ENCODE peak calls at places on chromosomes 11 and 22, in five cellular contexts. R, O, M, Y and T are unnamed samples.
A peak's percentile ranks its signal among the peaks of the same experiment; 100 is the strongest.

GRCh38 chr11:6332066-6332465 is 11.8 kb upstream of the CAVIN3 start:
- DNase-seq in R (no peak), O (no peak), M (no peak), Y (no peak), T (no peak)

GRCh38 chr11:25094085-25094802 is 597.4 kb downstream of the LUZP2 start:
- DNase-seq in R (no peak), O (no peak), M (no peak), Y (no peak), T (no peak)

GRCh38 chr11:63762662-63763505 is 5.7 kb downstream of the ZFTA start:
- DNase-seq in R (peak; percentile 56), O (no peak), M (peak; percentile 33), Y (no peak), T (no peak)

GRCh38 chr22:30196141-30196866 is 50.3 kb downstream of the LIF start:
- DNase-seq in R (peak; percentile 99), O (peak; percentile 82), M (peak; percentile 93), Y (peak; percentile 83), T (peak; percentile 100)

GRCh38 chr11:11078344-11078743 is 220.5 kb upstream of the ZBED5 start:
- DNase-seq in R (peak; percentile 46), O (no peak), M (peak; percentile 23), Y (no peak), T (no peak)

GRCh38 chr11:64569300-64569970 is 21.6 kb upstream of the SLC22A12 start:
- DNase-seq in R (no peak), O (no peak), M (no peak), Y (no peak), T (no peak)

GRCh38 chr11:27414644-27415043 is 51.6 kb upstream of the CCDC34 start:
- DNase-seq in R (no peak), O (no peak), M (no peak), Y (no peak), T (no peak)

GRCh38 chr11:47572715-47573255 is 6.0 kb downstream of the KBTBD4 start:
- DNase-seq in R (no peak), O (no peak), M (no peak), Y (no peak), T (no peak)

GRCh38 chr11:69928124-69928523 is 108.9 kb upstream of the FGF3 start:
- DNase-seq in R (no peak), O (no peak), M (no peak), Y (no peak), T (no peak)

GRCh38 chr11:73998846-73999575 is 9.9 kb downstream of the UCP3 start:
- DNase-seq in R (no peak), O (no peak), M (no peak), Y (no peak), T (no peak)

GRCh38 chr22:41197046-41197807 is 7.9 kb upstream of the L3MBTL2 start:
- DNase-seq in R (peak; percentile 84), O (peak; percentile 75), M (peak; percentile 59), Y (peak; percentile 68), T (no peak)

GRCh38 chr11:2664886-2665746 is 34.7 kb downstream of the KCNQ1OT1 start:
- DNase-seq in R (no peak), O (peak; percentile 2), M (no peak), Y (no peak), T (no peak)

GRCh38 chr11:110777765-110778164 is 65.5 kb upstream of the ARHGAP20 start:
- DNase-seq in R (peak; percentile 83), O (peak; percentile 62), M (peak; percentile 66), Y (no peak), T (no peak)

GRCh38 chr11:10382518-10382917 is 72.5 kb upstream of the AMPD3 start:
- DNase-seq in R (peak; percentile 36), O (no peak), M (peak; percentile 47), Y (no peak), T (no peak)

GRCh38 chr11:92865352-92865751 is 104.1 kb upstream of the MTNR1B start:
- DNase-seq in R (no peak), O (no peak), M (no peak), Y (no peak), T (no peak)

GRCh38 chr11:133905677-133906156 is 51.1 kb downstream of the IGSF9B start:
- DNase-seq in R (no peak), O (no peak), M (no peak), Y (no peak), T (no peak)

GRCh38 chr22:30398685-30399680 is 2.2 kb downstream of the SEC14L2 start:
- DNase-seq in R (no peak), O (peak; percentile 27), M (no peak), Y (no peak), T (no peak)

GRCh38 chr11:110314366-110315095 is 18.1 kb upstream of the RDX start:
- DNase-seq in R (no peak), O (no peak), M (no peak), Y (no peak), T (no peak)

GRCh38 chr11:42772886-42773285 is 538.9 kb upstream of the API5 start:
- DNase-seq in R (no peak), O (no peak), M (no peak), Y (no peak), T (no peak)

GRCh38 chr11:37177721-37178120 is 579.7 kb upstream of the RAG2 start:
- DNase-seq in R (no peak), O (no peak), M (peak; percentile 39), Y (no peak), T (no peak)

GRCh38 chr22:44179989-44180705 is 578 bp upstream of the PARVG start:
- DNase-seq in R (no peak), O (no peak), M (no peak), Y (no peak), T (no peak)
- H3K4me3 ChIP-seq in R (no peak overlapping the region), O (no peak overlapping the region), M (no peak overlapping the region), Y (no peak overlapping the region), T (no peak overlapping the region)

GRCh38 chr22:40043086-40043485 is 48.3 kb downstream of the FAM83F start:
- DNase-seq in R (no peak), O (peak; percentile 88), M (peak; percentile 23), Y (no peak), T (peak; percentile 61)
- H3K4me3 ChIP-seq in R (no peak overlapping the region), O (no peak overlapping the region), M (no peak overlapping the region), Y (no peak overlapping the region), T (no peak overlapping the region)

GRCh38 chr22:44755418-44755817 is 3.0 kb downstream of the ARHGAP8 start:
- DNase-seq in R (no peak), O (no peak), M (no peak), Y (no peak), T (no peak)

GRCh38 chr22:44750481-44750880 is 1.9 kb upstream of the ARHGAP8 start:
- DNase-seq in R (no peak), O (no peak), M (no peak), Y (no peak), T (no peak)

GRCh38 chr22:44755000-44755399 is 2.6 kb downstream of the ARHGAP8 start:
- DNase-seq in R (no peak), O (no peak), M (no peak), Y (no peak), T (no peak)

GRCh38 chr22:44753189-44754042 is 1.0 kb downstream of the ARHGAP8 start:
- DNase-seq in R (peak; percentile 66), O (peak; percentile 66), M (peak; percentile 67), Y (no peak), T (no peak)

DNA sequence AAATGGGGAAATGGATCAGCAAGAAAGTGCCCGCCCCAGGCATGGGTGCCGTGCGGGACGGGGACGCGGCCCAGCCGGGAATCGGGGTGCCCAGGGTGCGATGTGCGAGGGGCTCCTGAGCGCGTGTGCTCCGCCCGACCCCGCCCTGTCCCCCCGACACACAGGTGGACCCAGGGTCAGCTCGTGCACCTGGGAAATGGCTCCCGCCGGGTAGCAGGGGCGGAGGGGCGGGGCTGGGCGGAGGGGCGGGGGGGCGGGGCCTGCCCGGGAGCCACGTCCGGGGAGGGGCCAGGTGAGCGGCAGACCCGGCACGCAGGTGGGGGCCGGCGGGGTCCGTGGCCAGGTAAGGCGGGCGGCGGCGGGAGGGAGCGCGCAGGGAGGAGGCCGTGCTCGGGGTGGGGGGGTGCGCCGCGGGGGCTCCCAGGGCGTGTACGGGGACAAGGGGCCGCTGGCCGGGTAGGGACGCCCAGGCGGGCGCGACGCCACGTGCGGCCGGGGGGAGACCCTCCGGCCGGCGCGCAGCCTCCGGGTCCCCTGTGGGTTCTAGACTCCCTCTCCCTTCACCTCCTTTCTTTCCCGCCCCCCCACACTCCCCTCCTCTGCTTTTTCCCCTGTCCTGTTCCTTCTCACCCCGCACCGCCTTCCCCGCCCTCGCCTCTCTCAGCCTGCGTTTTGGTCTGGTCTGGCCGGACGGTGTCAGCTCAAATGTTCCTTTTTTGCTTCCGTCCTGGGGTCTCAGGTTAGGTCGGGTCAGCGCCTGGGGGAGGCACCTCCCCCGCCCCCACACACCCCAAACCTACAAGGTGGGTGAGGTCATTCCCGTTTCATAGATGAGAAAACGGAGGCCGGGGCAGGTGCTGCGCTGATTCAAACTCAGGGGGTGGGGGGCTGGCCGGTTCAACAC is at the start of gene ARHGAP8:
- DNase-seq in R (no peak), O (peak; percentile 63), M (peak; percentile 43), Y (peak; percentile 27), T (no peak)
- H3K4me3 ChIP-seq in R (no peak within 1 kb of the TSS), O (peak within 1 kb of the TSS; percentile 76), M (peak within 1 kb of the TSS; percentile 89), Y (peak within 1 kb of the TSS; percentile 54), T (no peak within 1 kb of the TSS)

GRCh38 chr11:65855927-65856363 is 2.0 kb downstream of the CFL1 start:
- DNase-seq in R (no peak), O (no peak), M (no peak), Y (no peak), T (no peak)

GRCh38 chr11:65854161-65854592 is 3.8 kb downstream of the CFL1 start:
- DNase-seq in R (no peak), O (no peak), M (no peak), Y (no peak), T (no peak)

GRCh38 chr11:65853249-65853979 is 4.6 kb downstream of the CFL1 start:
- DNase-seq in R (no peak), O (no peak), M (no peak), Y (no peak), T (no peak)

GRCh38 chr11:65856689-65857499 is 1.1 kb downstream of the CFL1 start:
- DNase-seq in R (peak; percentile 84), O (peak; percentile 84), M (peak; percentile 67), Y (no peak), T (no peak)

DNA sequence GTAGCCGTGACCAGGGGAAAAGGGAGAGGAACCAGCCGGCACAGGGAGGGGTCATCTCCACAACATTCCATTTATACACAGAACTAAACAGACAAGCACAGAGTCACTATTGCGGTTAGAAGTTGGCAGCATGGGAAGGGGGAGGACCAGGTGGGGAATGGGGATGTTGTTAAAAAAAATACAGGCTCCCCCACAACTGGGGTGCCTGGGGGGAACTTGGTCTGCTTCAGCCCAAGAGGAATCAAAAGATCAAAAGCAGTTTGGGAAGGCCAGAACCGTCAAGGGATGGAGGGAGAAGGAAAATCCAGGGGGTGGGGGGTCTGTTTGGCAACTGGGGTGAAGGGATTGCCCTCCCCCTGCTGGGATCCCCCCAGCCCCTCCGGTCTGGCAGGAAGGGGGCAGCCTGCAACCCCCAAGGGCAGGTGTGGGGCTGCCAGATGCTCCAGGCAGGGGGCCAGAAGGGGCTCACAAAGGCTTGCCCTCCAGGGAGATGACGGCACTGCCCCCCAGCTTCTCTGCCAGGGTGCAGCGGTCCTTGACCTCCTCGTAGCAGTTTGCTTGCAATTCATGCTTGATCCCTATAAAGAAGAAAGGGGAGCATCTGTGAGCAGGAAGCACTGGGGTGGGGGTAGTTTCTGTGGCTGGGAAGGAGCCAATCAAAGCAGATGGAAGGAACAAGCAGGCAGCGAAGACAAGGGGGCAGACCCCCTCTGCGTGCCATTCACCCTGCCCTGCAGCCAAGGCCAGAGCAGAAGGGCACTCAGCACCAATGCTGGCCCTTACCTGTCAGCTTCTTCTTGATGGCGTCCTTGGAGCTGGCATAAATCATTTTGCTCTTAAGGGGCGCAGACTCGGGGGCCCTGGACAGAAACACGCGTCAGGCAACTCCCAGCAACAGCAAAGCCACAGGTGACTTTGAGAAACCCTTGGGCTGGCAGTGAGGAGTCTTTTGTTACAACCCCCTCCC is 2.8 kb downstream of the CFL1 start:
- DNase-seq in R (no peak), O (no peak), M (no peak), Y (no peak), T (no peak)
- H3K4me3 ChIP-seq in R (no peak overlapping the region), O (no peak overlapping the region), M (peak overlapping the region; percentile 79), Y (no peak overlapping the region), T (no peak overlapping the region)